ENCODE peak calls at places on chromosomes 1 and 21, in eight cellular contexts. F is KBM-7; Y is activated CD4-positive, alpha-beta T cell treated with anti-CD3 and anti-CD28 coated beads, Interleukin-2, amount 50 U/mL, for 1 hour; V is OCI-LY7; C is body of pancreas; E is cardiac fibroblast; D is activated T-cell treated with anti-CD3 and anti-CD28 coated beads, Interleukin-2, amount 50 U/mL, for 72 hours; K is stimulated activated CD4-positive, alpha-beta T cell treated with anti-CD3 and anti-CD28 coated beads, Interleukin-1b, Interleukin-23, amount 100 ng/mL, for 1 hour. R is an unnamed sample.

GRCh38 chr1:12552951-12553921 is 64.8 kb downstream of the DHRS3 start:
- DNase-seq in F (no peak), Y (no peak), V (no peak), C (no peak), E (no peak), D (no peak), K (no peak), R (peak)

GRCh38 chr1:214445846-214446614 is 105.4 kb downstream of the PTPN14 start:
- DNase-seq in F (peak), Y (no peak), V (no peak), C (no peak), E (peak), D (no peak), K (no peak), R (no peak)

GRCh38 chr1:15248238-15248637 is 1.2 kb downstream of the FHAD1 start:
- DNase-seq in F (no peak), Y (no peak), V (no peak), C (no peak), E (no peak), D (peak), K (no peak), R (no peak)

GRCh38 chr1:3166206-3166918 is 97.4 kb downstream of the PRDM16 start:
- DNase-seq in F (no peak), Y (no peak), V (no peak), C (no peak), E (no peak), D (no peak), K (no peak), R (no peak)

GRCh38 chr21:15063821-15064575 is 802 bp downstream of the NRIP1 start:
- DNase-seq in F (peak), Y (no peak), V (no peak), C (peak), E (peak), D (peak), K (no peak), R (peak)

GRCh38 chr1:167227934-167228378 is 7.3 kb downstream of the POU2F1 start:
- DNase-seq in F (peak), Y (no peak), V (no peak), C (no peak), E (no peak), D (no peak), K (no peak), R (no peak)

GRCh38 chr1:45304311-45305081 is 22.2 kb upstream of the HPDL start:
- DNase-seq in F (peak), Y (no peak), V (peak), C (peak), E (peak), D (no peak), K (no peak), R (peak)

GRCh38 chr1:208272713-208273112 is 28.5 kb upstream of the PLXNA2 start:
- DNase-seq in F (no peak), Y (no peak), V (no peak), C (no peak), E (no peak), D (no peak), K (no peak), R (no peak)

GRCh38 chr21:38908537-38908936 is 102.8 kb downstream of the ETS2 start:
- DNase-seq in F (no peak), Y (no peak), V (no peak), C (no peak), E (no peak), D (no peak), K (no peak), R (no peak)

R was measured in aorta.